ENCODE peak calls at places on chromosomes 2 and 18, in five cellular contexts. One of them, this sample, is unnamed.

GRCh38 chr18:67362906-67363305 is 153.6 kb downstream of the DSEL start:
- DNase-seq in mucosa of descending colon: no peak
- DNase-seq in right cardiac atrium: no peak
- DNase-seq in GM12865: no peak
- DNase-seq in Peyer's patch: no peak
- DNase-seq in this sample: no peak

GRCh38 chr2:236317938-236318396 is 53.8 kb upstream of the ASB18 start:
- DNase-seq in mucosa of descending colon: peak
- DNase-seq in right cardiac atrium: no peak
- DNase-seq in GM12865: no peak
- DNase-seq in Peyer's patch: peak
- DNase-seq in this sample: no peak

GRCh38 chr2:121634354-121635307 is 14.6 kb downstream of the CLASP1 start:
- DNase-seq in mucosa of descending colon: no peak
- DNase-seq in right cardiac atrium: no peak
- DNase-seq in GM12865: no peak
- DNase-seq in Peyer's patch: no peak
- DNase-seq in this sample: no peak

GRCh38 chr2:42268528-42269151 is 92.4 kb downstream of the COX7A2L start:
- DNase-seq in mucosa of descending colon: no peak
- DNase-seq in right cardiac atrium: no peak
- DNase-seq in GM12865: no peak
- DNase-seq in Peyer's patch: no peak
- DNase-seq in this sample: no peak

GRCh38 chr18:13284330-13285027 is 65.9 kb downstream of the LDLRAD4 start:
- DNase-seq in mucosa of descending colon: no peak
- DNase-seq in right cardiac atrium: no peak
- DNase-seq in GM12865: peak
- DNase-seq in Peyer's patch: no peak
- DNase-seq in this sample: no peak

GRCh38 chr2:46358713-46359112 is 61.5 kb downstream of the EPAS1 start:
- DNase-seq in mucosa of descending colon: no peak
- DNase-seq in right cardiac atrium: no peak
- DNase-seq in GM12865: no peak
- DNase-seq in Peyer's patch: no peak
- DNase-seq in this sample: no peak

GRCh38 chr2:23351388-23352141 is 33.4 kb upstream of the KLHL29 start:
- DNase-seq in mucosa of descending colon: peak
- DNase-seq in right cardiac atrium: peak
- DNase-seq in GM12865: peak
- DNase-seq in Peyer's patch: peak
- DNase-seq in this sample: peak

GRCh38 chr2:6524678-6525367 is 340.9 kb downstream of the CMPK2 start:
- DNase-seq in mucosa of descending colon: no peak
- DNase-seq in right cardiac atrium: no peak
- DNase-seq in GM12865: no peak
- DNase-seq in Peyer's patch: no peak
- DNase-seq in this sample: no peak

GRCh38 chr2:240464514-240465241 is 29.2 kb downstream of the GPC1 start:
- DNase-seq in mucosa of descending colon: peak
- DNase-seq in right cardiac atrium: peak
- DNase-seq in GM12865: no peak
- DNase-seq in Peyer's patch: no peak
- DNase-seq in this sample: peak

GRCh38 chr2:199459286-199460100 is 1.8 kb upstream of the SATB2 start:
- DNase-seq in mucosa of descending colon: peak
- DNase-seq in right cardiac atrium: peak
- DNase-seq in GM12865: peak
- DNase-seq in Peyer's patch: peak
- DNase-seq in this sample: peak

GRCh38 chr18:23784811-23785245 is 95.6 kb downstream of the LAMA3 start:
- DNase-seq in mucosa of descending colon: peak
- DNase-seq in right cardiac atrium: no peak
- DNase-seq in GM12865: no peak
- DNase-seq in Peyer's patch: no peak
- DNase-seq in this sample: no peak

GRCh38 chr2:9753665-9754531 is 89.4 kb upstream of the TAF1B start:
- DNase-seq in mucosa of descending colon: peak
- DNase-seq in right cardiac atrium: no peak
- DNase-seq in GM12865: peak
- DNase-seq in Peyer's patch: peak
- DNase-seq in this sample: no peak

GRCh38 chr2:12493031-12493513 is 223.7 kb upstream of the TRIB2 start:
- DNase-seq in mucosa of descending colon: no peak
- DNase-seq in right cardiac atrium: peak
- DNase-seq in GM12865: no peak
- DNase-seq in Peyer's patch: no peak
- DNase-seq in this sample: no peak

GRCh38 chr18:77111449-77112160 is 21.0 kb downstream of the MBP start:
- DNase-seq in mucosa of descending colon: peak
- DNase-seq in right cardiac atrium: no peak
- DNase-seq in GM12865: no peak
- DNase-seq in Peyer's patch: no peak
- DNase-seq in this sample: no peak

GRCh38 chr2:238097988-238098853 is 1.9 kb upstream of the ESPNL start:
- DNase-seq in mucosa of descending colon: peak
- DNase-seq in right cardiac atrium: peak
- DNase-seq in GM12865: peak
- DNase-seq in Peyer's patch: peak
- DNase-seq in this sample: peak

GRCh38 chr2:46306320-46306719 is 9.1 kb downstream of the EPAS1 start:
- DNase-seq in mucosa of descending colon: no peak
- DNase-seq in right cardiac atrium: no peak
- DNase-seq in GM12865: no peak
- DNase-seq in Peyer's patch: no peak
- DNase-seq in this sample: no peak

GRCh38 chr2:230582851-230583283 is 129.8 kb upstream of the CAB39 start:
- DNase-seq in mucosa of descending colon: no peak
- DNase-seq in right cardiac atrium: no peak
- DNase-seq in GM12865: peak
- DNase-seq in Peyer's patch: no peak
- DNase-seq in this sample: no peak

GRCh38 chr2:34670482-34670881 is 1071.4 kb upstream of the FAM98A start:
- DNase-seq in mucosa of descending colon: no peak
- DNase-seq in right cardiac atrium: no peak
- DNase-seq in GM12865: no peak
- DNase-seq in Peyer's patch: no peak
- DNase-seq in this sample: no peak

GRCh38 chr2:138922973-138923563 is 142.9 kb upstream of the NXPH2 start:
- DNase-seq in mucosa of descending colon: no peak
- DNase-seq in right cardiac atrium: no peak
- DNase-seq in GM12865: no peak
- DNase-seq in Peyer's patch: no peak
- DNase-seq in this sample: no peak

GRCh38 chr2:72841462-72842125 is 15.8 kb upstream of the EXOC6B start:
- DNase-seq in mucosa of descending colon: no peak
- DNase-seq in right cardiac atrium: no peak
- DNase-seq in GM12865: no peak
- DNase-seq in Peyer's patch: no peak
- DNase-seq in this sample: no peak

GRCh38 chr18:24628360-24628759 is 167.9 kb downstream of the HRH4 start:
- DNase-seq in mucosa of descending colon: no peak
- DNase-seq in right cardiac atrium: no peak
- DNase-seq in GM12865: no peak
- DNase-seq in Peyer's patch: no peak
- DNase-seq in this sample: no peak

GRCh38 chr2:38748857-38749804 is 2.0 kb downstream of the SRSF7 start:
- DNase-seq in mucosa of descending colon: no peak
- DNase-seq in right cardiac atrium: no peak
- DNase-seq in GM12865: no peak
- DNase-seq in Peyer's patch: no peak
- DNase-seq in this sample: no peak

GRCh38 chr2:162243305-162243693 is at the start of gene FAP:
- DNase-seq in mucosa of descending colon: no peak
- DNase-seq in right cardiac atrium: no peak
- DNase-seq in GM12865: no peak
- DNase-seq in Peyer's patch: no peak
- DNase-seq in this sample: no peak

GRCh38 chr2:157441072-157441454 is 2.8 kb downstream of the CYTIP start:
- DNase-seq in mucosa of descending colon: peak
- DNase-seq in right cardiac atrium: no peak
- DNase-seq in GM12865: peak
- DNase-seq in Peyer's patch: peak
- DNase-seq in this sample: no peak

GRCh38 chr2:74530239-74531161 is 767 bp downstream of the HTRA2 start:
- DNase-seq in mucosa of descending colon: peak
- DNase-seq in right cardiac atrium: peak
- DNase-seq in GM12865: peak
- DNase-seq in Peyer's patch: peak
- DNase-seq in this sample: peak

GRCh38 chr18:11368020-11368419 is 218.7 kb upstream of the PIEZO2 start:
- DNase-seq in mucosa of descending colon: no peak
- DNase-seq in right cardiac atrium: no peak
- DNase-seq in GM12865: peak
- DNase-seq in Peyer's patch: no peak
- DNase-seq in this sample: no peak

GRCh38 chr2:236501531-236501930 is 68.1 kb upstream of the ACKR3 start:
- DNase-seq in mucosa of descending colon: no peak
- DNase-seq in right cardiac atrium: no peak
- DNase-seq in GM12865: no peak
- DNase-seq in Peyer's patch: no peak
- DNase-seq in this sample: no peak

GRCh38 chr2:231592636-231593145 is at the start of gene TEX44:
- DNase-seq in mucosa of descending colon: no peak
- DNase-seq in right cardiac atrium: no peak
- DNase-seq in GM12865: no peak
- DNase-seq in Peyer's patch: no peak
- DNase-seq in this sample: no peak

GRCh38 chr2:47354817-47355653 is 47.9 kb upstream of the MSH2 start:
- DNase-seq in mucosa of descending colon: no peak
- DNase-seq in right cardiac atrium: no peak
- DNase-seq in GM12865: no peak
- DNase-seq in Peyer's patch: no peak
- DNase-seq in this sample: no peak

GRCh38 chr18:3652380-3653262 is 202.6 kb downstream of the TGIF1 start:
- DNase-seq in mucosa of descending colon: peak
- DNase-seq in right cardiac atrium: peak
- DNase-seq in GM12865: no peak
- DNase-seq in Peyer's patch: peak
- DNase-seq in this sample: no peak

GRCh38 chr2:52342458-52342857 is 1310.5 kb upstream of the NRXN1 start:
- DNase-seq in mucosa of descending colon: no peak
- DNase-seq in right cardiac atrium: no peak
- DNase-seq in GM12865: no peak
- DNase-seq in Peyer's patch: no peak
- DNase-seq in this sample: no peak

GRCh38 chr2:9752441-9753275 is 90.6 kb upstream of the TAF1B start:
- DNase-seq in mucosa of descending colon: peak
- DNase-seq in right cardiac atrium: no peak
- DNase-seq in GM12865: peak
- DNase-seq in Peyer's patch: peak
- DNase-seq in this sample: no peak

GRCh38 chr2:96508521-96509113 is 3.5 kb upstream of the NEURL3 start:
- DNase-seq in mucosa of descending colon: no peak
- DNase-seq in right cardiac atrium: peak
- DNase-seq in GM12865: no peak
- DNase-seq in Peyer's patch: peak
- DNase-seq in this sample: peak

This sample was measured in psoas muscle.